ENCODE peak calls at places on chromosomes 6 and 20, in six cellular contexts. G, I, A, O, S and Z are unnamed samples.
A peak's percentile ranks its signal among the peaks of the same experiment; 100 is the strongest.

GRCh38 chr6:54072708-54073313 is 38.4 kb upstream of the MLIP start:
- DNase-seq in G (no peak), A (no peak), I (no peak), O (no peak), S (no peak), Z (no peak)

GRCh38 chr6:103280417-103280816 is 1579.3 kb downstream of the HACE1 start:
- DNase-seq in S (no peak), G (no peak), O (no peak), A (no peak), I (no peak), Z (no peak)

GRCh38 chr6:109024784-109025183 is 69.9 kb downstream of the SESN1 start:
- DNase-seq in S (no peak), A (no peak), I (no peak), G (no peak), O (no peak), Z (no peak)

GRCh38 chr20:3652646-3653596 is 10.3 kb downstream of the GFRA4 start:
- DNase-seq in I (no peak), A (no peak), O (no peak), S (no peak), G (no peak), Z (no peak)

GRCh38 chr6:106184629-106185028 is 98.5 kb downstream of the PRDM1 start:
- DNase-seq in I (no peak), G (no peak), A (no peak), O (no peak), S (no peak), Z (no peak)

GRCh38 chr6:76681781-76682180 is 609.3 kb upstream of the IMPG1 start:
- DNase-seq in O (no peak), G (no peak), A (no peak), I (no peak), S (no peak), Z (no peak)

GRCh38 chr6:136952714-136953260 is 30.7 kb downstream of the SLC35D3 start:
- DNase-seq in O (no peak), G (no peak), S (no peak), I (no peak), A (no peak), Z (no peak)

GRCh38 chr6:12171735-12172134 is 118.4 kb upstream of the EDN1 start:
- DNase-seq in I (no peak), O (no peak), A (no peak), G (no peak), S (no peak), Z (no peak)

GRCh38 chr6:114096553-114097172 is 125.7 kb upstream of the HDAC2 start:
- DNase-seq in I (no peak), G (no peak), O (peak; percentile 77), S (no peak), A (no peak), Z (peak; percentile 9)

GRCh38 chr6:166314454-166314853 is 6.3 kb upstream of the PRR18 start:
- DNase-seq in A (no peak), G (no peak), I (no peak), O (no peak), S (no peak), Z (no peak)

GRCh38 chr6:31734247-31734702 is 2.1 kb downstream of the CLIC1 start:
- DNase-seq in A (no peak), S (peak; percentile 40), O (no peak), G (no peak), I (no peak), Z (no peak)

GRCh38 chr6:31734703-31735500 is 1.4 kb downstream of the CLIC1 start:
- DNase-seq in G (no peak), S (peak; percentile 86), I (peak; percentile 56), O (peak; percentile 78), A (peak; percentile 55), Z (peak; percentile 74)

GRCh38 chr6:31732029-31732428 is 2.9 kb upstream of the DDAH2 start:
- DNase-seq in S (no peak), O (no peak), G (no peak), A (no peak), I (no peak), Z (no peak)

GRCh38 chr6:31736026-31736767 is at the start of gene CLIC1:
- DNase-seq in O (peak; percentile 94), I (peak; percentile 71), A (peak; percentile 89), S (peak; percentile 95), G (no peak), Z (peak; percentile 51)

GRCh38 chr6:31733734-31734133 is 2.6 kb downstream of the CLIC1 start:
- DNase-seq in S (peak; percentile 44), A (no peak), G (no peak), I (no peak), O (no peak), Z (no peak)
- H3K4me1 ChIP-seq in S (peaks cover 84% of the 10 kb centered on the region), A (no peaks in the 10 kb centered on the region), G (peaks cover 13% of the 10 kb centered on the region), I (peaks cover 64% of the 10 kb centered on the region), O (peaks cover 42% of the 10 kb centered on the region), Z (peaks cover 6% of the 10 kb centered on the region)

GRCh38 chr6:45479834-45480696 is 102.3 kb upstream of the SUPT3H start:
- DNase-seq in G (no peak), S (no peak), O (peak; percentile 8), A (no peak), I (no peak), Z (no peak)

GRCh38 chr6:45478235-45478634 is 100.5 kb upstream of the SUPT3H start:
- DNase-seq in O (no peak), A (no peak), S (no peak), G (no peak), I (no peak), Z (no peak)

GRCh38 chr6:45483501-45483900 is 105.8 kb upstream of the SUPT3H start:
- DNase-seq in G (no peak), I (no peak), S (no peak), A (no peak), O (no peak), Z (no peak)

GRCh38 chr6:45483021-45483420 is 105.3 kb upstream of the SUPT3H start:
- DNase-seq in A (no peak), G (no peak), I (no peak), S (no peak), O (peak; percentile 14), Z (no peak)

DNA sequence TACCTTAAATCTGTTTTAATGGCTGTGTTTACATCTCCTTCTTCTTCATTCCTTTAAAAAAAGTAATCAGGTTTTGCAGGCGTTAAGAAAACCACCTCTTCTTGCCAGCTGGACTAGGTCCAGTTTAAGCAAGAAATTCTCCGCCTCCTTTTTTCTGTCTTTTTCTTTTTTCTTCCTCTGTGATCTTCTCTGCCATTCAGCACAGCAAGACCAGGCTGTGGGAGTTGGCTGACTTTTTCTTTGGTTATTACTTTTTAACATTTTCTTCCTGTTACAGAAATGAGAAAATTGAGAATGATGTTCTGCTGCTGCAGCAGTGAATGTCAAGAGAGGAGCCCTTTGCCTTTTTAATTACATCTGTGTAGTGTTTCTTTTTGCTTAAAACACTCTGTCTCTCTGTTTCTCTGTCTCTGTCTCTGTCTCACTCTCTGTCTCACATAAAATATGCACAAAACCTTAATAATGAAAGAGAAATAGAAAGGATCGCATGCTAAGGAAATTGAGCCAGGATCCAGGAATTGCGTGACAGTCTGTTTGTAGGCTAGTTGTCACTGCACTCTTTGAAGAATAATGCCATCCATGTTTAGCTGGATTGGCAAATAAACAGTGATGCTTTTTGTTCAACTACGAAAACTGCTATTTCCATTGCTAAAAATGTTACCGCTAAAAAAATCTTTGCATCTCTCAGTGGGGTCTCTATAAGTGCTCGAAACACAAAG is 103.1 kb upstream of the SUPT3H start:
- DNase-seq in G (no peak), I (no peak), O (no peak), S (no peak), A (no peak), Z (no peak)
- H3K4me1 ChIP-seq in G (no peaks in the 10 kb centered on the region), I (peaks cover 13% of the 10 kb centered on the region), O (peaks cover 17% of the 10 kb centered on the region), S (peaks cover 19% of the 10 kb centered on the region), A (no peaks in the 10 kb centered on the region), Z (no peaks in the 10 kb centered on the region)

GRCh38 chr6:13407709-13408695 is 79.4 kb downstream of the GFOD1 start:
- DNase-seq in S (no peak), I (no peak), A (peak; percentile 75), O (no peak), G (no peak), Z (no peak)
- H3K4me1 ChIP-seq in S (peaks cover 67% of the 10 kb centered on the region), I (no peaks in the 10 kb centered on the region), A (peaks cover 54% of the 10 kb centered on the region), O (peaks cover 1% of the 10 kb centered on the region), G (peaks cover 1% of the 10 kb centered on the region), Z (peaks cover 6% of the 10 kb centered on the region)

GRCh38 chr6:139982652-139983051 is 608.2 kb upstream of the CITED2 start:
- DNase-seq in I (no peak), S (no peak), G (no peak), O (no peak), A (no peak), Z (peak; percentile 54)

GRCh38 chr6:139979021-139979721 is 604.7 kb upstream of the CITED2 start:
- DNase-seq in G (no peak), A (no peak), I (no peak), O (no peak), S (no peak), Z (no peak)

GRCh38 chr6:139983555-139984276 is 609.3 kb upstream of the CITED2 start:
- DNase-seq in A (no peak), S (no peak), O (no peak), G (no peak), I (no peak), Z (no peak)

GRCh38 chr6:139981810-139982550 is 607.5 kb upstream of the CITED2 start:
- DNase-seq in I (no peak), A (no peak), S (no peak), G (no peak), O (peak; percentile 66), Z (no peak)

GRCh38 chr6:139981066-139981624 is 606.7 kb upstream of the CITED2 start:
- DNase-seq in A (no peak), I (no peak), G (no peak), O (no peak), S (no peak), Z (no peak)
- H3K4me1 ChIP-seq in A (peaks cover 29% of the 10 kb centered on the region), I (no peaks in the 10 kb centered on the region), G (peaks cover 2% of the 10 kb centered on the region), O (peaks cover 38% of the 10 kb centered on the region), S (peaks cover 12% of the 10 kb centered on the region), Z (no peaks in the 10 kb centered on the region)

DNA sequence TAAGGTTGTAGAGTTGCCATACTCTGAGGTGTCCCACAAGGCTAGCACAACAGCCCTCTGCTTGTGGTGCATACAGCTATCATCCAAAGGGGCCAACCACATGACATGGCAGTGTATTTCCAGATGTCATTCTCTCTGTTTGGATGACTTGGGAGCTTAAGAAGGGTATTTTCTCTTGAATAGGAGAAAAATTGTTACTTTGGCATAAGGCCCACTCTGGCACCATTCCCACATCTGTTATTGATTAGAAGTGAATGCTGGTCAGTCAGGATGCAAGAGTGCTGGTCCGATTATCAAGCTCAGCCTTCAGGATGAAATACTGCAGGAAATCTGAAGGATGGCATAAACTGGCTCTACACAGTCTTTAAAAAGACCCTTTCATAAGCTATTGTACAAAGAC is 83.6 kb upstream of the C20orf144 start:
- DNase-seq in G (no peak), O (peak; percentile 23), A (no peak), I (no peak), S (no peak), Z (no peak)
- H3K4me1 ChIP-seq in G (peaks cover 2% of the 10 kb centered on the region), O (peaks cover 23% of the 10 kb centered on the region), A (peaks cover 9% of the 10 kb centered on the region), I (no peaks in the 10 kb centered on the region), S (peaks cover 10% of the 10 kb centered on the region), Z (no peaks in the 10 kb centered on the region)